ENCODE peak calls at places on chromosomes 16 and 17, in nine cellular contexts. A is GM10248; X is EH; F is hypothalamus; N is heart right ventricle; S is HT1080; M is stimulated activated CD8-positive, alpha-beta memory T cell treated with anti-CD3 and anti-CD28 coated beads, Interleukin-7, amount 100 ng/mL, for 4 hours; Q is activated CD8-positive, alpha-beta T cell treated with anti-CD3 and anti-CD28 coated beads, Interleukin-2, amount 10 ng/mL, durations not matched to agents 7 days and 5 days; D is NCI-H774. R is an unnamed sample.

GRCh38 chr16:4263504-4264436 is 9.1 kb downstream of the TFAP4 start:
- DNase-seq in A (no peak), X (peak; percentile 95), F (no peak), N (peak; percentile 84), S (no peak), M (no peak), Q (no peak), D (no peak), R (no peak)

GRCh38 chr17:45353047-45353446 is 36.2 kb upstream of the MAP3K14 start:
- DNase-seq in A (peak; percentile 66), X (no peak), F (no peak), N (no peak), S (peak; percentile 54), M (peak; percentile 27), Q (peak; percentile 37), D (no peak), R (peak; percentile 9)

GRCh38 chr16:88345943-88346560 is 36.7 kb upstream of the ZNF469 start:
- DNase-seq in A (no peak), X (no peak), F (no peak), N (no peak), S (no peak), M (no peak), Q (no peak), D (no peak), R (no peak)

GRCh38 chr16:75566040-75566888 is at the start of gene GABARAPL2:
- DNase-seq in A (peak; percentile 91), X (peak; percentile 78), F (peak; percentile 53), N (peak; percentile 89), S (peak; percentile 61), M (peak; percentile 77), Q (peak; percentile 92), D (peak; percentile 34), R (peak; percentile 79)

GRCh38 chr17:79413591-79413990 is 197.3 kb downstream of the RBFOX3 start:
- DNase-seq in A (no peak), X (no peak), F (no peak), N (no peak), S (no peak), M (no peak), Q (no peak), D (no peak), R (no peak)

GRCh38 chr17:83067071-83067717 is 12.2 kb upstream of the METRNL start:
- DNase-seq in A (no peak), X (no peak), F (no peak), N (peak; percentile 7), S (no peak), M (no peak), Q (no peak), D (no peak), R (no peak)

GRCh38 chr17:49971848-49972485 is 3.0 kb downstream of the DLX4 start:
- DNase-seq in A (no peak), X (no peak), F (no peak), N (no peak), S (no peak), M (no peak), Q (no peak), D (no peak), R (no peak)

GRCh38 chr17:50843150-50843905 is 7.9 kb downstream of the WFIKKN2 start:
- DNase-seq in A (no peak), X (no peak), F (no peak), N (no peak), S (no peak), M (no peak), Q (no peak), D (no peak), R (no peak)

GRCh38 chr17:5418858-5419355 is 555 bp downstream of the NUP88 start:
- DNase-seq in A (peak; percentile 79), X (peak; percentile 41), F (no peak), N (no peak), S (peak; percentile 35), M (peak; percentile 59), Q (peak; percentile 81), D (no peak), R (peak; percentile 21)

GRCh38 chr16:48232459-48233040 is 11.6 kb upstream of the LONP2 start:
- DNase-seq in A (no peak), X (no peak), F (no peak), N (no peak), S (peak; percentile 18), M (no peak), Q (no peak), D (no peak), R (no peak)

GRCh38 chr17:62775876-62776275 is 32.2 kb downstream of the MARCHF10 start:
- DNase-seq in A (no peak), X (peak; percentile 52), F (no peak), N (no peak), S (no peak), M (no peak), Q (no peak), D (no peak), R (no peak)

GRCh38 chr17:39835038-39835786 is 28.9 kb downstream of the IKZF3 start:
- DNase-seq in A (no peak), X (no peak), F (no peak), N (no peak), S (no peak), M (no peak), Q (no peak), D (no peak), R (no peak)

GRCh38 chr17:39939588-39940419 is 12.3 kb downstream of the LRRC3C start:
- DNase-seq in A (peak; percentile 59), X (peak; percentile 90), F (no peak), N (no peak), S (peak; percentile 28), M (peak; percentile 23), Q (peak; percentile 67), D (no peak), R (no peak)

GRCh38 chr17:80762076-80762475 is 217.4 kb downstream of the RPTOR start:
- DNase-seq in A (no peak), X (no peak), F (no peak), N (no peak), S (peak; percentile 20), M (no peak), Q (no peak), D (peak; percentile 69), R (no peak)

GRCh38 chr16:63461248-63461841 is 1425.1 kb upstream of the CDH8 start:
- DNase-seq in A (no peak), X (peak; percentile 38), F (no peak), N (no peak), S (no peak), M (no peak), Q (no peak), D (peak; percentile 22), R (no peak)

GRCh38 chr16:50038756-50039529 is 13.9 kb downstream of the CNEP1R1 start:
- DNase-seq in A (no peak), X (no peak), F (peak; percentile 8), N (no peak), S (no peak), M (no peak), Q (no peak), D (no peak), R (no peak)